ENCODE peak calls at places on chromosomes 13 and 19, in six cellular contexts. One of them, this sample, is unnamed.
A peak's percentile ranks its signal among the peaks of the same experiment; 100 is the strongest.

GRCh38 chr13:93418398-93418797 is 191.8 kb downstream of the GPC6 start:
- DNase-seq in mesendoderm: no peak
- DNase-seq in psoas muscle: no peak
- DNase-seq in left lung: no peak
- DNase-seq in neural progenitor cell: no peak
- DNase-seq in spleen: no peak
- DNase-seq in this sample: no peak

GRCh38 chr13:40186636-40187323 is 479.7 kb downstream of the FOXO1 start:
- DNase-seq in mesendoderm: no peak
- DNase-seq in psoas muscle: no peak
- DNase-seq in left lung: no peak
- DNase-seq in neural progenitor cell: no peak
- DNase-seq in spleen: no peak
- DNase-seq in this sample: no peak

GRCh38 chr19:58571575-58571947 is 1.6 kb downstream of the MZF1 start:
- DNase-seq in mesendoderm: no peak
- DNase-seq in psoas muscle: peak; percentile 6
- DNase-seq in left lung: no peak
- DNase-seq in neural progenitor cell: no peak
- DNase-seq in spleen: peak; percentile 73
- DNase-seq in this sample: no peak

GRCh38 chr13:40344270-40345148 is 321.9 kb downstream of the FOXO1 start:
- DNase-seq in mesendoderm: no peak
- DNase-seq in psoas muscle: peak; percentile 50
- DNase-seq in left lung: no peak
- DNase-seq in neural progenitor cell: no peak
- DNase-seq in spleen: no peak
- DNase-seq in this sample: no peak

GRCh38 chr19:19860756-19861390 is 4.8 kb upstream of the ZNF253 start:
- DNase-seq in mesendoderm: peak; percentile 99
- DNase-seq in psoas muscle: no peak
- DNase-seq in left lung: no peak
- DNase-seq in neural progenitor cell: peak; percentile 75
- DNase-seq in spleen: peak; percentile 76
- DNase-seq in this sample: no peak

GRCh38 chr19:6579450-6580178 is 11.3 kb downstream of the CD70 start:
- DNase-seq in mesendoderm: no peak
- DNase-seq in psoas muscle: no peak
- DNase-seq in left lung: no peak
- DNase-seq in neural progenitor cell: no peak
- DNase-seq in spleen: no peak
- DNase-seq in this sample: no peak

GRCh38 chr19:33429891-33430673 is 56.6 kb downstream of the CEBPG start:
- DNase-seq in mesendoderm: no peak
- DNase-seq in psoas muscle: no peak
- DNase-seq in left lung: peak; percentile 44
- DNase-seq in neural progenitor cell: no peak
- DNase-seq in spleen: peak; percentile 72
- DNase-seq in this sample: peak; percentile 24

GRCh38 chr13:46232281-46232680 is 20.6 kb downstream of the LRRC63 start:
- DNase-seq in mesendoderm: no peak
- DNase-seq in psoas muscle: no peak
- DNase-seq in left lung: no peak
- DNase-seq in neural progenitor cell: no peak
- DNase-seq in spleen: no peak
- DNase-seq in this sample: no peak

GRCh38 chr13:79647518-79647917 is 166.6 kb downstream of the NDFIP2 start:
- DNase-seq in mesendoderm: no peak
- DNase-seq in psoas muscle: no peak
- DNase-seq in left lung: no peak
- DNase-seq in neural progenitor cell: no peak
- DNase-seq in spleen: no peak
- DNase-seq in this sample: no peak

GRCh38 chr19:10587839-10588150 is 683 bp upstream of the AP1M2 start:
- DNase-seq in mesendoderm: no peak
- DNase-seq in psoas muscle: no peak
- DNase-seq in left lung: no peak
- DNase-seq in neural progenitor cell: no peak
- DNase-seq in spleen: no peak
- DNase-seq in this sample: no peak

GRCh38 chr13:49216334-49216733 is 3.8 kb upstream of the MLNR start:
- DNase-seq in mesendoderm: no peak
- DNase-seq in psoas muscle: no peak
- DNase-seq in left lung: peak; percentile 50
- DNase-seq in neural progenitor cell: no peak
- DNase-seq in spleen: no peak
- DNase-seq in this sample: no peak

GRCh38 chr19:35637165-35637564 is 4.4 kb upstream of the ETV2 start:
- DNase-seq in mesendoderm: no peak
- DNase-seq in psoas muscle: no peak
- DNase-seq in left lung: no peak
- DNase-seq in neural progenitor cell: no peak
- DNase-seq in spleen: no peak
- DNase-seq in this sample: no peak

GRCh38 chr13:28558567-28558966 is 63.6 kb upstream of the FLT1 start:
- DNase-seq in mesendoderm: no peak
- DNase-seq in psoas muscle: no peak
- DNase-seq in left lung: no peak
- DNase-seq in neural progenitor cell: no peak
- DNase-seq in spleen: no peak
- DNase-seq in this sample: no peak

GRCh38 chr13:75365724-75366173 is 116.2 kb downstream of the TBC1D4 start:
- DNase-seq in mesendoderm: peak; percentile 35
- DNase-seq in psoas muscle: no peak
- DNase-seq in left lung: no peak
- DNase-seq in neural progenitor cell: no peak
- DNase-seq in spleen: no peak
- DNase-seq in this sample: no peak

GRCh38 chr19:33795370-33796163 is 1.1 kb upstream of the KCTD15 start:
- DNase-seq in mesendoderm: peak; percentile 94
- DNase-seq in psoas muscle: peak; percentile 80
- DNase-seq in left lung: peak; percentile 94
- DNase-seq in neural progenitor cell: peak; percentile 97
- DNase-seq in spleen: peak; percentile 88
- DNase-seq in this sample: peak; percentile 86

GRCh38 chr19:51354742-51355148 is 11.4 kb downstream of the ETFB start:
- DNase-seq in mesendoderm: peak; percentile 84
- DNase-seq in psoas muscle: no peak
- DNase-seq in left lung: no peak
- DNase-seq in neural progenitor cell: peak; percentile 94
- DNase-seq in spleen: no peak
- DNase-seq in this sample: no peak

GRCh38 chr13:48645845-48646244 is 7.9 kb upstream of the CYSLTR2 start:
- DNase-seq in mesendoderm: peak; percentile 73
- DNase-seq in psoas muscle: no peak
- DNase-seq in left lung: no peak
- DNase-seq in neural progenitor cell: no peak
- DNase-seq in spleen: no peak
- DNase-seq in this sample: no peak

GRCh38 chr19:57321746-57322145 is 1.5 kb downstream of the ZNF543 start:
- DNase-seq in mesendoderm: no peak
- DNase-seq in psoas muscle: no peak
- DNase-seq in left lung: no peak
- DNase-seq in neural progenitor cell: no peak
- DNase-seq in spleen: no peak
- DNase-seq in this sample: no peak

GRCh38 chr13:44396963-44397580 is 23.4 kb downstream of the SERP2 start:
- DNase-seq in mesendoderm: peak; percentile 96
- DNase-seq in psoas muscle: no peak
- DNase-seq in left lung: no peak
- DNase-seq in neural progenitor cell: peak; percentile 88
- DNase-seq in spleen: no peak
- DNase-seq in this sample: peak; percentile 28

GRCh38 chr13:22107549-22107948 is 436.7 kb downstream of the FGF9 start:
- DNase-seq in mesendoderm: no peak
- DNase-seq in psoas muscle: no peak
- DNase-seq in left lung: no peak
- DNase-seq in neural progenitor cell: no peak
- DNase-seq in spleen: no peak
- DNase-seq in this sample: no peak

GRCh38 chr19:33286899-33287298 is 15.4 kb downstream of the CEBPA start:
- DNase-seq in mesendoderm: no peak
- DNase-seq in psoas muscle: no peak
- DNase-seq in left lung: peak; percentile 87
- DNase-seq in neural progenitor cell: no peak
- DNase-seq in spleen: no peak
- DNase-seq in this sample: no peak

GRCh38 chr19:31962565-31962996 is 382.8 kb upstream of the ZNF507 start:
- DNase-seq in mesendoderm: no peak
- DNase-seq in psoas muscle: no peak
- DNase-seq in left lung: no peak
- DNase-seq in neural progenitor cell: no peak
- DNase-seq in spleen: no peak
- DNase-seq in this sample: no peak

GRCh38 chr13:39499580-39499979 is 103.4 kb downstream of the LHFPL6 start:
- DNase-seq in mesendoderm: no peak
- DNase-seq in psoas muscle: no peak
- DNase-seq in left lung: no peak
- DNase-seq in neural progenitor cell: no peak
- DNase-seq in spleen: no peak
- DNase-seq in this sample: no peak

GRCh38 chr19:40744554-40745401 is 5.5 kb downstream of the ACTMAP start:
- DNase-seq in mesendoderm: peak; percentile 80
- DNase-seq in psoas muscle: no peak
- DNase-seq in left lung: no peak
- DNase-seq in neural progenitor cell: peak; percentile 34
- DNase-seq in spleen: no peak
- DNase-seq in this sample: peak; percentile 63
- H3K4me3 ChIP-seq in mesendoderm: no peak overlapping the region
- H3K4me3 ChIP-seq in psoas muscle: no peak overlapping the region
- H3K4me3 ChIP-seq in left lung: no peak overlapping the region
- H3K4me3 ChIP-seq in neural progenitor cell: no peak overlapping the region
- H3K4me3 ChIP-seq in spleen: no peak overlapping the region
- H3K4me3 ChIP-seq in this sample: peak overlapping the region; percentile 30

DNA sequence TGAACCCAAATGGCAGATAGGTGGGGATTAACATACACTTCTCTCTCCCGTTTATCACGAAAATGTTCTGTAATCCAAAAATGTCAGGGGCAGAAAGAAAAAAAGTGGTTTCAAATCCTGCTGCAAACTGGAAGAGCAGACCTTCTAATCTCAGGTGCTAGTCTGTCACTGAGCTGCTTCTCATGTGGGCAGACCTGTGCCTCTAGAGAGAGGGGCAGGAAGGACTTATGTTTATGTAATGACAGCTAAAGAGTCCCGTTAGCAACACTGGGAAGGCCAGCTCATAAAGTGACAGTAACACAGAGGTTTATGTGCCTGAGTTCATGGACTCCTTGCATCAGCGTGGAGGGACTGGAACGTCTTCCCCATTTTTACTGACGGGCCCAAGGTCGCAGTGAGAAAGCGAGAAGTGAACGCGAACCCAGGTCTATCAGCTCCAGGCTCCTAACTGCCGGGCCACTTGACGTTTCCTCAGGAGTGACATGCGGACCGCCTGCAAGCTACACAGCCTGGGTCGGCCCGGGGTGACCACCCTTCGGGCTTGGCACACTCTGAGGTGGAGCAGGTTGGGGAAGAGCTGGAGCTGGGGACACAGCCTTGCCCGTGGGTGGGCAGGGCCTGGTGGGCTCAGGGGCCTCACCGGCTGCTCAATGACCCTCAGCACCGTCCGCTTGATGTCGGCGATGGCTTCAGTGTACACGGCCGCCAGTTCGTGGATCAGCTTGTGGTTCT is 9.6 kb upstream of the RSPH6A start:
- DNase-seq in mesendoderm: no peak
- DNase-seq in psoas muscle: no peak
- DNase-seq in left lung: no peak
- DNase-seq in neural progenitor cell: no peak
- DNase-seq in spleen: no peak
- DNase-seq in this sample: no peak
- H3K36me3 ChIP-seq in mesendoderm: peaks cover 22% of the 10 kb centered on the region
- H3K36me3 ChIP-seq in psoas muscle: peaks cover 88% of the 10 kb centered on the region
- H3K36me3 ChIP-seq in left lung: peaks cover 98% of the 10 kb centered on the region
- H3K36me3 ChIP-seq in neural progenitor cell: no peaks in the 10 kb centered on the region
- H3K36me3 ChIP-seq in spleen: peaks cover 95% of the 10 kb centered on the region
- H3K36me3 ChIP-seq in this sample: peaks cover 97% of the 10 kb centered on the region

DNA sequence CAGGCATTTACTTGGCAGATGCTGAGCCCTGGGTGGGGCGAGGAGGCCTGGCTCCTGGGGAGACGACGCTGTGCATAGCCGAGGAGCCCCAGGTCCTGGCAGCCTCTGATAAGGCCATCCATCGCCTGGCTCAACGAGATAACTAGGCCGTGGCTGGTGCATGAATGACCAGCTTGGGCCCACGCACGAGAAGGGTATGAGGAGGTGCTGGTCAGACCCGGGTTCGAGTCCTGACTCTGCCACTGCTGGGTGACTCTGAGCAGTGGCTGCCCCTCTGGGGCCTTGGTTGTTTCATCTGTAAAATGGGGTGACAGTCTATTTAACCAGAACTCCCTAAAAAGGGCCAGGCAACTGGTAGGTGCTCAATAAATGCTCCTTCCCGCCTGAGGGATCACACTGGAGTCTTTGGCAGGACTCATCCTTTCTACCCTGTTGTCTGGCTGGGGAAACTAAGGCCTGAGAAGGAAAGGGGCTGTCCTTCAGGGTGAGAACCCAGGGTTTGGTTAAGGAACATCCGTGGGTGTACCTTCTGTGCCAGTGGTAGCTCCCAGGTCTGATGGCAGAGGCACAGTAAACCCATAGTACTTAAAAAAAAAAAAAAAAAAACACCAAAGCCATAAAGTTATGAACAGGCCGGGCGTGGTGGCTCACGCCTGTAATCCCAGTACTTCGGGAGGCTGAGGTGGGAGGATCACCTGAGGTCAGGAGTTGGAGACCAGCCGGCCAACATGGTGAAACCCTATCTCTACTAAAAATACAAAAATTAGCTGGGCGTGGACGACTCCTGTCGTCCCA is 8.1 kb upstream of the ARRDC2 start:
- DNase-seq in mesendoderm: no peak
- DNase-seq in psoas muscle: no peak
- DNase-seq in left lung: no peak
- DNase-seq in neural progenitor cell: no peak
- DNase-seq in spleen: peak; percentile 82
- DNase-seq in this sample: no peak
- H3K27ac ChIP-seq in mesendoderm: no peak overlapping the region
- H3K27ac ChIP-seq in psoas muscle: peak overlapping the region; percentile 69
- H3K27ac ChIP-seq in left lung: peak overlapping the region; percentile 90
- H3K27ac ChIP-seq in neural progenitor cell: no peak overlapping the region
- H3K27ac ChIP-seq in spleen: peak overlapping the region; percentile 95
- H3K27ac ChIP-seq in this sample: peak overlapping the region; percentile 91

DNA sequence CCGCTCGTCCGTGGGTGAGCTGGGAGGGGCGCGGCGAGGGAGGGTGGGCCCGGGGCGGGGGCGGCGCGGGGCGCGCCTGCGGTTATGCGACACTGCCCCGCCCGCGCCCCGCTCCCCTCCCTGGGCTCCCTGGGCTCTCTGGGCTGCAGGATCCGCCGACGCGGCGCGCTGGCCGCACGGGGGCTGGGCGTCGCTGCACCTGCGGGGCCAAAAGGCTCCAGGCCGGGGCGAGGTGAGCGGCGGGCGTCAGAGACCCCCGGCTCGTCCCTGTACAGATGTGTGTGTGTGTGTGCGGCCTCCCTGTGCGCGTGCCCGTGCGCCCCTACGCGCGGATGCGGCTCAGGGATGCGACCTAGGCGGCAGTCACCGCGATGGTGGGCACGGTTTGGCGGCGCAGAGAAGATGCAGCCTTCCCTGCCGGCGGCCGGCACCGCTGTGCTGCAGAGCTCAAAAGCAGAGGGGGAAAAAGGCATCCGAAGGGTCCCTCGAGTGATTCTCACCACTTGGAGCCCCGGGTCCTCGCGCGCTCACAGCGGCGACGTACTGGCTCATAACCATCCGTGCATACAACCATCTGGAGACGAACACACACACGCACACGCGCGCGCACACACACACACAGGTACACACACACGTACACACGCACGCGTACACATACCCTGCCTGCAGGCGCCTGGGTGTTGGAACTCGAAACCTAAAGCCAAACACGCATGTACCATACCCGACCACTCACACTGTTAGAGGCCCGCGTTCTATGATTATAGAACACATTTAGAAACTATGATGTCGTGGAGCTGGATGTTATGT is 704 bp downstream of the ATP8A2 start:
- DNase-seq in mesendoderm: no peak
- DNase-seq in psoas muscle: no peak
- DNase-seq in left lung: no peak
- DNase-seq in neural progenitor cell: peak; percentile 66
- DNase-seq in spleen: no peak
- DNase-seq in this sample: no peak
- H3K4me3 ChIP-seq in mesendoderm: peak overlapping the region; percentile 29
- H3K4me3 ChIP-seq in psoas muscle: peak overlapping the region; percentile 38
- H3K4me3 ChIP-seq in left lung: peak overlapping the region; percentile 17
- H3K4me3 ChIP-seq in neural progenitor cell: peak overlapping the region; percentile 90
- H3K4me3 ChIP-seq in spleen: peak overlapping the region; percentile 15
- H3K4me3 ChIP-seq in this sample: peak overlapping the region; percentile 38